ENCODE peak calls at places on chromosome 12, in four cellular contexts. Z, O, J and P are unnamed samples.

GRCh38 chr12:104097954-104098353 is 33.6 kb downstream of the HCFC2 start:
- DNase-seq in Z (no peak), O (no peak), J (no peak), P (no peak)

GRCh38 chr12:19288603-19289244 is 150.6 kb upstream of the AEBP2 start:
- DNase-seq in Z (no peak), O (no peak), J (no peak), P (no peak)

GRCh38 chr12:24027352-24027751 is 77.9 kb upstream of the SOX5 start:
- DNase-seq in Z (no peak), O (no peak), J (no peak), P (no peak)

GRCh38 chr12:58967551-58967950 is 47.2 kb upstream of the LRIG3 start:
- DNase-seq in Z (no peak), O (no peak), J (no peak), P (no peak)

GRCh38 chr12:120121766-120122293 is 5.3 kb upstream of the RAB35 start:
- DNase-seq in Z (no peak), O (no peak), J (no peak), P (no peak)

GRCh38 chr12:68904351-68904982 is 28.5 kb downstream of the CPM start:
- DNase-seq in Z (no peak), O (no peak), J (no peak), P (no peak)

GRCh38 chr12:97940629-97941028 is 478.0 kb downstream of the RMST start:
- DNase-seq in Z (no peak), O (no peak), J (no peak), P (no peak)

GRCh38 chr12:123387508-123388217 is 3.7 kb downstream of the KMT5A start:
- DNase-seq in Z (no peak), O (peak; percentile 12), J (no peak), P (no peak)

GRCh38 chr12:85865905-85866304 is 8.2 kb upstream of the NTS start:
- DNase-seq in Z (no peak), O (no peak), J (no peak), P (no peak)

GRCh38 chr12:75981773-75982564 is 49.6 kb downstream of the PHLDA1 start:
- DNase-seq in Z (no peak), O (no peak), J (no peak), P (no peak)

GRCh38 chr12:75982974-75983660 is 48.5 kb downstream of the PHLDA1 start:
- DNase-seq in Z (no peak), O (no peak), J (no peak), P (no peak)

GRCh38 chr12:75985566-75985965 is 46.0 kb downstream of the PHLDA1 start:
- DNase-seq in Z (no peak), O (no peak), J (no peak), P (no peak)

GRCh38 chr12:75986001-75986739 is 45.4 kb downstream of the PHLDA1 start:
- DNase-seq in Z (no peak), O (no peak), J (no peak), P (no peak)

GRCh38 chr12:75984577-75985182 is 46.9 kb downstream of the PHLDA1 start:
- DNase-seq in Z (no peak), O (no peak), J (no peak), P (no peak)
- TF ChIP-seq CTCF in Z (no peak), O (no peak), J (no peak), P (no peak)

DNA sequence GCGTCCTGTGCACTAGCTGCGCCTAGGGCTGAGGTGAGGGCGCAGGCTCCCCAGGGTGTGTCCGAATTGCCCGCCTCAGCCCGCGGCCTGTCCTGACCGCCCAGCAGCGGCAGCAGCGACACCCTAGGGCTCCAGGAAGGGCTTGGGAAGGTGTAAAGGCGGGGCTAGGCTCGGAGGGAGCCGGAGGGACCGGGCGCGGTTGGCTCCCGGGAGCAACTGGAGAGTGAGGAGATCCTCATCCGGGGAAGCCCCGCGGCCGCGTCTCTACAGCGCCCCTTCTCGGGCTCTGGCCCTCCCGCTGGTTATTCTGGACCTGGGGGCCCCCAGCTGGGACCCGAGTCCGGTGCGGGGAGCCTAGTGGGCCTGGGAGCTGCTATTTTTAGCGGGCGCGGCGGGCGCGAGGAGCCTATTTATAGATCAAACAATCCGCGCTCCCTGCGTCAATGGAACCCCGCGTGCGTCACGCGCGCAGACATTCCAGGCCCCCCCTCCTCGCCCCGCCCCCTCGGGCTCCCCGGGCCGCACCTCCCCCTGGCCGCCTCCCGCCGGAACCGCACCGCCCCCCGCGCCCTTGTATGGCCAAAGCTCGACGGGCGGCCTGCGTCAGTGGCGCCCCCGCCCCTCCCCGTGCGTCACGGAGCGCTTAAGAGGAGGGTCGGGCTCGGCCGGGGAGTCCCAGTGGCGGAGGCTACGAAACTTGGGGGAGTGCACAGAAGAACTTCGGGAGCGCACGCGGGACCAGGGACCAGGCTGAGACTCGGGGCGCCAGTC is at the start of gene NR4A1:
- DNase-seq in Z (peak; percentile 97), O (peak; percentile 99), J (peak; percentile 98), P (peak; percentile 96)
- TF ChIP-seq CTCF in Z (no peak), O (no peak), J (peak; percentile 33), P (no peak)

DNA sequence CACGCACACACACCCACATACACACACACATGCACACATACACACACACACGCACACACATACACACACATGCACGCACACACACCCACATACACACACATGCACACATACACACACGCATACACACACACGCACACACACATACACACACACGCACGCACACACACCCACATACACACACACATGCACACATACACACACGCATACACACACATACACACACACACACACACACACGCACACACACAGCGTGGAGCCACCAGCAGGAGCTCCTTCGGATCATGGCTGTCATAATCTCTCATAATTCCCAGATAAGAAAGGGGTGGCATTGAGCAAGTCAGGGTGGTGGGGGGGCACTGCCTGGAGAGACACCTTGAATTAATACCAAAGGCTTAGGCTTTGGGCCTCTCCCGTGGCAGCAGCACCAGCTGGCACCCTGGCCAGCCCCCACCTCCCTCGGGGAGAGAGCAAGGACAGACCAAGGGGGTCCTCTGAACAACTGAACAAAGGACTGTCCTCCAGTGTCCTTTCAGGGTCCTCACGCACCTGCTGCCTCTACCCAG is 21.9 kb downstream of the ANO2 start:
- DNase-seq in Z (no peak), O (no peak), J (no peak), P (peak; percentile 44)
- TF ChIP-seq CTCF in Z (no peak), O (no peak), J (no peak), P (no peak)

GRCh38 chr12:66120477-66120876 is 10.1 kb downstream of the LLPH start:
- DNase-seq in Z (no peak), O (no peak), J (no peak), P (no peak)
- TF ChIP-seq CTCF in Z (no peak), O (no peak), J (no peak), P (peak; percentile 15)

GRCh38 chr12:57520008-57520726 is at the start of gene DDIT3:
- DNase-seq in Z (no peak), O (peak; percentile 99), J (peak; percentile 99), P (peak; percentile 100)
- TF ChIP-seq CTCF in Z (no peak), O (no peak), J (no peak), P (no peak)

GRCh38 chr12:92656911-92657310 is 45.9 kb upstream of the PLEKHG7 start:
- DNase-seq in Z (no peak), O (no peak), J (no peak), P (no peak)

GRCh38 chr12:92665496-92665895 is 37.3 kb upstream of the PLEKHG7 start:
- DNase-seq in Z (no peak), O (no peak), J (no peak), P (no peak)

DNA sequence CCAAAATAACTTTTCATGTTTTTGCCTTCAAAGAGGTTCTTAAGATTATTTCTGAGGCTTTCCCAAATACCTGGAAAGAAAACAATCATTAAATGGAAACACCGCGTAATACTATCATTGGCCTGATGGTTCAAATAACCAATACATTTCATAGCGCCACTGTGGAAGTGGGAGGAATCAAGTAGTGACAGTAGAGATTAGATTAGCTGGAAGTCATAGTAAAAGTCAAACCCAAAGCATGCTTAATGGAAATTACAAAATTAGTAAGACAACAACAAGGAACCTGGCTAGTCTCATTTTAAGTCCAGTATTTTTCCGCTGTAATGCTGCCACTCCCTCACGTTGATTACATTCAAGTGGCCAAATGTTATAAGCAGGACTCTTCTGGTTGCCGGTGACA is 41.5 kb upstream of the PLEKHG7 start:
- DNase-seq in Z (no peak), O (no peak), J (no peak), P (no peak)
- TF ChIP-seq CTCF in Z (no peak), O (no peak), J (no peak), P (no peak)

DNA sequence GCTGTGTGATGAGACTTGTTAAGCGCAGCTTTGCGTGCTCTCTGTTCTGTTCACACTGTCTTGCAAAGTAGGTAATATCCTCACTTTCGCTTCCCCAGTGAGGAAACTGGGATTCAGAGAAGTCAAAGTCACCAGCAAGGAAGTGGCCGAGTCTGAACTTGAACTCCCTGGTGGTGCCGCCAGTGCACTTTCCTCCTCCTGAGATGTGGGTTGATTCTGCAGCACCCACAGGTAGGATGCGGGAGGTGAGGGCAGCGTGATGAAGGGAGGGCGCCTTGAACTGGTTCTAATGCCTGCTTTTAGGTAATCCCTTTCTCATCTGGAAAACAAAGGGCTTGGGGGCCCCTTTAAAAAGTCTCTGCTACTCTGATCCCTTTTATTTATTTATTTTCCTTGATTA is 54.9 kb upstream of the IGF1 start:
- DNase-seq in Z (no peak), O (no peak), J (no peak), P (no peak)
- TF ChIP-seq CTCF in Z (no peak), O (no peak), J (no peak), P (no peak)

GRCh38 chr12:8676651-8677050 is 14.0 kb upstream of the MFAP5 start:
- DNase-seq in Z (no peak), O (no peak), J (no peak), P (no peak)

GRCh38 chr12:8681129-8681902 is 16.5 kb upstream of the RIMKLB start:
- DNase-seq in Z (no peak), O (no peak), J (no peak), P (no peak)

GRCh38 chr12:8677362-8677761 is 14.7 kb upstream of the MFAP5 start:
- DNase-seq in Z (no peak), O (no peak), J (no peak), P (no peak)

GRCh38 chr12:8678661-8679111 is 16.1 kb upstream of the MFAP5 start:
- DNase-seq in Z (no peak), O (no peak), J (no peak), P (no peak)

GRCh38 chr12:8680533-8680932 is 17.3 kb upstream of the RIMKLB start:
- DNase-seq in Z (no peak), O (no peak), J (no peak), P (no peak)
- TF ChIP-seq CTCF in Z (no peak), O (no peak), J (no peak), P (no peak)

GRCh38 chr12:77047341-77048202 is 17.8 kb downstream of the E2F7 start:
- DNase-seq in Z (no peak), O (no peak), J (no peak), P (no peak)

GRCh38 chr12:77042834-77043233 is 22.5 kb downstream of the E2F7 start:
- DNase-seq in Z (no peak), O (no peak), J (no peak), P (no peak)

GRCh38 chr12:77049767-77050353 is 15.5 kb downstream of the E2F7 start:
- DNase-seq in Z (no peak), O (no peak), J (no peak), P (no peak)

DNA sequence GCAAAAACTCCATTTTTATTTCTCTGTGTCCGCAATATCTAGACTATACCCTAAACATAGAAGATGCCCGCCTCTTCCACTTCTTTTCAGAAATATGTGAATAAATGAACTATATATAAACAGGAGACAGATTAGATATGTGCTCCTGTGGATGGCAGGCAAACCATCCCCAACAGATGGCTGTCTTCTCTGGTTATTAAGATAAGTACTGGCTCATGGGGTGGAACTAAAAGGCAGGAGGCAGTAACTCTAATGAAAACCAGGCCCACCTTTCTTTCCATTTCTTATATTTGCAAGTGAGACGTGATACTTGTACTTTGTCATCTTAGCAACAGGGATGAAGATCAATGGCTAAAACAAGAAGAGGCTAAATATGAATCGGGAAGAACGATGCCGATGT is 20.2 kb downstream of the E2F7 start:
- DNase-seq in Z (no peak), O (no peak), J (no peak), P (no peak)
- TF ChIP-seq CTCF in Z (no peak), O (no peak), J (no peak), P (no peak)

GRCh38 chr12:113505941-113506340 is 34.3 kb upstream of the LHX5 start:
- DNase-seq in Z (no peak), O (no peak), J (no peak), P (no peak)
- TF ChIP-seq CTCF in Z (no peak), O (no peak), J (no peak), P (no peak)